ENCODE peak calls at places on chromosomes 1 and 21, in nine cellular contexts. A is GM23338; T is mammary epithelial cell; C is GM23248; K is body of pancreas; X is CD4-positive, alpha-beta memory T cell; J is mucosa of descending colon; S is OCI-LY7; W is transverse colon. Z is an unnamed sample.

GRCh38 chr1:164769504-164770148 is 210.6 kb downstream of the PBX1 start:
- DNase-seq in A (no peak), T (no peak), C (no peak), K (no peak), X (no peak), J (no peak), S (no peak), W (no peak), Z (no peak)

GRCh38 chr1:245370905-245371581 is 216.3 kb downstream of the KIF26B start:
- DNase-seq in A (no peak), T (no peak), C (no peak), K (no peak), X (no peak), J (no peak), S (no peak), W (peak; percentile 12), Z (no peak)

GRCh38 chr1:43172532-43172972 is 422 bp downstream of the CFAP57 start:
- DNase-seq in A (peak; percentile 87), T (peak; percentile 82), C (peak; percentile 91), K (peak; percentile 77), X (no peak), J (peak; percentile 88), S (peak; percentile 90), W (peak; percentile 90), Z (peak; percentile 94)

GRCh38 chr1:214516434-214517326 is 34.7 kb downstream of the PTPN14 start:
- DNase-seq in A (no peak), T (no peak), C (no peak), K (no peak), X (no peak), J (no peak), S (no peak), W (no peak), Z (no peak)

GRCh38 chr1:41045740-41046139 is 24.2 kb upstream of the SLFNL1 start:
- DNase-seq in A (no peak), T (peak; percentile 91), C (peak; percentile 62), K (peak; percentile 45), X (no peak), J (no peak), S (no peak), W (peak; percentile 51), Z (no peak)

GRCh38 chr1:103527331-103527730 is 1.8 kb downstream of the RNPC3 start:
- DNase-seq in A (no peak), T (no peak), C (no peak), K (no peak), X (no peak), J (no peak), S (no peak), W (no peak), Z (no peak)

GRCh38 chr1:161834967-161835366 is 68.8 kb downstream of the ATF6 start:
- DNase-seq in A (no peak), T (peak; percentile 6), C (peak; percentile 41), K (no peak), X (no peak), J (no peak), S (no peak), W (no peak), Z (no peak)

GRCh38 chr1:178961331-178961730 is 64.4 kb upstream of the FAM20B start:
- DNase-seq in A (no peak), T (no peak), C (no peak), K (no peak), X (no peak), J (no peak), S (no peak), W (no peak), Z (no peak)

GRCh38 chr1:4939266-4939665 is 284.9 kb downstream of the AJAP1 start:
- DNase-seq in A (no peak), T (no peak), C (no peak), K (no peak), X (no peak), J (no peak), S (peak; percentile 7), W (no peak), Z (no peak)

GRCh38 chr1:51569284-51570062 is 47.4 kb upstream of the OSBPL9 start:
- DNase-seq in A (peak; percentile 38), T (peak; percentile 94), C (peak; percentile 90), K (peak; percentile 25), X (peak; percentile 42), J (no peak), S (peak; percentile 71), W (peak; percentile 17), Z (no peak)

GRCh38 chr1:2115922-2116341 is 65.7 kb downstream of the PRKCZ start:
- DNase-seq in A (peak; percentile 89), T (no peak), C (no peak), K (no peak), X (no peak), J (no peak), S (no peak), W (no peak), Z (peak; percentile 83)
- H3K4me3 ChIP-seq in A (peak overlapping the region; percentile 29), T (no peak overlapping the region), C (peak overlapping the region; percentile 12), K (no peak overlapping the region), X (no peak overlapping the region), J (no peak overlapping the region), S (no peak overlapping the region), W (no peak overlapping the region), Z (no peak overlapping the region)

DNA sequence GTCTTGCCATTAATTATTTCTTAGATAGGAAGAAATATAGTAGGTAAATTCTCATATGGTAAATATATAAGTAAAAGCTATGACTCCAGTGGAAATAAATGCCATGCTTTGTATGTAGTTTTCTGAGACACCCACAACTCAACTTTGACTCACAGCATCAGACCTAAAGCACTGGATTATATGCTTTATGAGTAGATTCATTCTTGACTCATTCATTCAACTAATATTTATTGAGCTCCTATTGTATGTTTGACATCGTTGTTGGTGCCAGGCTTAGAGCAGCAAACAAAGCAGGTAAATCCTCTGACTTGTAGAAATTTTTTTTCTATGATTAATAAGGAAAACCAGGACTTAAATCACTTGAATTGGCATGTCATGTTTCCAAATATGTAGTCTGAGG is 211.4 kb downstream of the PTPRC start:
- DNase-seq in A (no peak), T (peak; percentile 57), C (peak; percentile 3), K (no peak), X (no peak), J (no peak), S (no peak), W (no peak), Z (no peak)
- H3K36me3 ChIP-seq in A (no peaks in the 10 kb centered on the region), T (no peaks in the 10 kb centered on the region), C (no peaks in the 10 kb centered on the region), K (no peaks in the 10 kb centered on the region), X (no peaks in the 10 kb centered on the region), J (no peaks in the 10 kb centered on the region), S (peaks cover 28% of the 10 kb centered on the region), W (no peaks in the 10 kb centered on the region), Z (no peaks in the 10 kb centered on the region)

GRCh38 chr1:27111771-27112573 is 43.0 kb downstream of the SLC9A1 start:
- DNase-seq in A (no peak), T (peak; percentile 100), C (peak; percentile 100), K (peak; percentile 68), X (peak; percentile 69), J (peak; percentile 88), S (peak; percentile 80), W (peak; percentile 80), Z (no peak)
- H3K4me3 ChIP-seq in A (no peak overlapping the region), T (no peak overlapping the region), C (no peak overlapping the region), K (no peak overlapping the region), X (no peak overlapping the region), J (no peak overlapping the region), S (no peak overlapping the region), W (no peak overlapping the region), Z (no peak overlapping the region)

GRCh38 chr1:8356256-8357209 is 38.6 kb downstream of the SLC45A1 start:
- DNase-seq in A (no peak), T (no peak), C (no peak), K (no peak), X (no peak), J (no peak), S (no peak), W (no peak), Z (no peak)
- H3K36me3 ChIP-seq in A (peaks cover 5% of the 10 kb centered on the region), T (peaks cover 4% of the 10 kb centered on the region), C (peaks cover 37% of the 10 kb centered on the region), K (peaks cover 48% of the 10 kb centered on the region), X (peaks cover 68% of the 10 kb centered on the region), J (peaks cover 28% of the 10 kb centered on the region), S (peaks cover 94% of the 10 kb centered on the region), W (peaks cover 56% of the 10 kb centered on the region), Z (peaks cover 37% of the 10 kb centered on the region)

DNA sequence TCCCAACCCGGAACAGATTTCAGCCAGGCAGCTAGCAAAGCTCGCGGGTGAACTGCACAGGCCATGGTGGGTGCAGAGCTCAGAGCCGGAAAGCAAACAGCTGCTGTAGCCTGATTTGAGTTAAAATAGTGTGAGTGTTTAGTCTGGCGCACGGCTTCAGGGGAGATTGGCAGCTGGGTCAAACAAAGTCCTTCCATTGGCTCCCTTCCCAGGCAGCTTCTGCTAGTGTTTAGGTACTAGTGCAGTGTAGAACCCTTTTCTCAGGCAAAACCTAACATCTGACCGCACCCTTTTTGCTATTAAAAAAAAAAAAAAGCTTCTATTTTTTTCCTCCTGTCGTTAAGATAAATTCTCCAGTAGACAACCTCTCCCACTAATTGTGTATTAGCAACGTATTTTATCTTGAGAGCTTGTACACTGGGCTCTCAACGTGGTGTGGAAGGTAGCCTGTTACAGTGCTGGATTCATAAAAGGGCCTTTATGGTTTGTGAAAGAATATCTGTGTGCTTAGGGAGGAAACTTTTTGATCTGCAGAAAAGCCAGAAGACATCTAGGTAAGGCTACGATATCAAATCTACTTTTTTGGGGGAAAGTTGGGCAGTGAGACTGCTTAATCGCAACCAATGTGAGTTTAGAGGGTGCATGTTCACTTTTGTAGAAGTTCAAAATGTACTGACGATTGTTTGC is 689.5 kb downstream of the USP25 start:
- DNase-seq in A (peak; percentile 6), T (peak; percentile 50), C (peak; percentile 41), K (peak; percentile 87), X (no peak), J (no peak), S (no peak), W (peak; percentile 12), Z (no peak)
- H3K4me3 ChIP-seq in A (no peak overlapping the region), T (peak overlapping the region; percentile 49), C (peak overlapping the region; percentile 47), K (no peak overlapping the region), X (no peak overlapping the region), J (no peak overlapping the region), S (no peak overlapping the region), W (peak overlapping the region; percentile 22), Z (no peak overlapping the region)

GRCh38 chr1:202107321-202107761 is 15.4 kb upstream of the GPR37L1 start:
- DNase-seq in A (no peak), T (peak; percentile 67), C (no peak), K (peak; percentile 97), X (no peak), J (peak; percentile 87), S (no peak), W (peak; percentile 79), Z (peak; percentile 70)

GRCh38 chr1:202113690-202114300 is 8.9 kb upstream of the GPR37L1 start:
- DNase-seq in A (no peak), T (peak; percentile 37), C (no peak), K (no peak), X (no peak), J (no peak), S (peak; percentile 27), W (no peak), Z (peak; percentile 8)

GRCh38 chr1:202107801-202108731 is 14.7 kb upstream of the GPR37L1 start:
- DNase-seq in A (peak; percentile 48), T (peak; percentile 60), C (no peak), K (peak; percentile 91), X (no peak), J (peak; percentile 89), S (no peak), W (peak; percentile 87), Z (peak; percentile 53)

GRCh38 chr1:202112864-202113689 is 9.6 kb upstream of the GPR37L1 start:
- DNase-seq in A (no peak), T (peak; percentile 64), C (peak; percentile 60), K (peak; percentile 73), X (no peak), J (peak; percentile 73), S (no peak), W (peak; percentile 43), Z (peak; percentile 58)

GRCh38 chr1:202110977-202111376 is 11.7 kb upstream of the GPR37L1 start:
- DNase-seq in A (no peak), T (no peak), C (no peak), K (no peak), X (no peak), J (no peak), S (no peak), W (no peak), Z (no peak)
- H3K36me3 ChIP-seq in A (no peaks in the 10 kb centered on the region), T (no peaks in the 10 kb centered on the region), C (no peaks in the 10 kb centered on the region), K (no peaks in the 10 kb centered on the region), X (no peaks in the 10 kb centered on the region), J (no peaks in the 10 kb centered on the region), S (no peaks in the 10 kb centered on the region), W (no peaks in the 10 kb centered on the region), Z (no peaks in the 10 kb centered on the region)